ENCODE peak calls at places on chromosomes 1 and 21, in nine cellular contexts. Z is AG08395, G is GDM1, C is NCI-H226, F is GM23248, V is endothelial cell of umbilical vein, M is occipital lobe, A is posterior cingulate gyrus, N is IMR-90. X is an unnamed sample.

GRCh38 chr1:243312962-243313634 is 57.3 kb downstream of the SDCCAG8 start:
- DNase-seq in C (no peak), G (no peak), M (no peak), F (no peak), Z (no peak), A (no peak), N (no peak), V (no peak), X (peak; percentile 53)

GRCh38 chr1:111142358-111142975 is 2.4 kb downstream of the CEPT1 start:
- DNase-seq in A (no peak), N (no peak), M (no peak), V (no peak), Z (no peak), C (no peak), G (no peak), F (no peak), X (no peak)

GRCh38 chr1:188225975-188226374 is 1397.2 kb downstream of the PLA2G4A start:
- DNase-seq in F (no peak), G (no peak), A (no peak), M (no peak), C (no peak), Z (no peak), V (no peak), N (no peak), X (no peak)

GRCh38 chr1:156006666-156007376 is 13.9 kb downstream of the SSR2 start:
- DNase-seq in N (no peak), F (no peak), G (no peak), V (no peak), A (no peak), Z (no peak), M (no peak), C (no peak), X (peak; percentile 52)

GRCh38 chr1:147647796-147648633 is 22.3 kb downstream of the ACP6 start:
- DNase-seq in Z (no peak), V (no peak), A (no peak), F (no peak), C (no peak), N (no peak), M (no peak), G (no peak), X (no peak)

GRCh38 chr1:234216116-234216703 is 157.0 kb upstream of the COA6 start:
- DNase-seq in F (no peak), A (no peak), V (no peak), N (no peak), G (no peak), C (no peak), Z (no peak), M (no peak), X (no peak)

GRCh38 chr1:230681599-230681998 is 32.3 kb downstream of the AGT start:
- DNase-seq in F (peak; percentile 74), N (peak; percentile 85), C (no peak), A (no peak), G (no peak), M (no peak), V (peak; percentile 58), Z (peak; percentile 62), X (peak; percentile 80)

GRCh38 chr1:19436716-19437476 is 48.4 kb downstream of the CAPZB start:
- DNase-seq in G (peak; percentile 4), F (peak; percentile 66), Z (no peak), A (no peak), C (no peak), N (no peak), V (peak; percentile 84), M (no peak), X (peak; percentile 68)

GRCh38 chr21:45497846-45498645 is 44.2 kb downstream of the SLC19A1 start:
- DNase-seq in Z (no peak), N (no peak), V (no peak), F (no peak), M (no peak), C (no peak), A (peak; percentile 9), G (no peak), X (no peak)

GRCh38 chr21:42630626-42631025 is 22.8 kb upstream of the PDE9A start:
- DNase-seq in G (no peak), A (no peak), F (peak; percentile 17), C (no peak), Z (no peak), V (no peak), N (no peak), M (no peak), X (no peak)

GRCh38 chr21:38639782-38640750 is 141.8 kb upstream of the ERG start:
- DNase-seq in C (no peak), A (no peak), G (peak; percentile 37), Z (no peak), V (no peak), M (no peak), N (no peak), F (no peak), X (no peak)

GRCh38 chr1:118933051-118933781 is 54.9 kb downstream of the TBX15 start:
- DNase-seq in F (no peak), G (no peak), C (no peak), N (no peak), Z (no peak), V (no peak), A (no peak), M (no peak), X (no peak)

GRCh38 chr1:21781971-21782867 is 730 bp downstream of the USP48 start:
- DNase-seq in Z (peak; percentile 25), A (peak; percentile 45), N (peak; percentile 54), F (peak; percentile 73), G (peak; percentile 19), C (peak; percentile 56), M (peak; percentile 38), V (peak; percentile 85), X (peak; percentile 78)

GRCh38 chr1:193786996-193787546 is 600.7 kb upstream of the B3GALT2 start:
- DNase-seq in M (no peak), Z (no peak), A (no peak), G (no peak), N (no peak), V (no peak), C (no peak), F (no peak), X (no peak)

GRCh38 chr21:16040601-16041000 is 310.8 kb downstream of the USP25 start:
- DNase-seq in Z (peak; percentile 3), A (no peak), M (no peak), F (peak; percentile 44), N (peak; percentile 55), G (no peak), V (no peak), C (peak; percentile 51), X (peak; percentile 53)

GRCh38 chr1:24748191-24749121 is 3.2 kb downstream of the CLIC4 start:
- DNase-seq in Z (no peak), G (no peak), A (no peak), M (no peak), F (peak; percentile 53), V (no peak), N (no peak), C (no peak), X (no peak)

GRCh38 chr1:109790735-109791494 is 27.2 kb upstream of the EPS8L3 start:
- DNase-seq in N (peak; percentile 41), G (peak; percentile 96), C (peak; percentile 31), F (peak; percentile 72), A (peak; percentile 26), M (no peak), V (peak; percentile 90), Z (no peak), X (peak; percentile 70)